ENCODE peak calls at places on chromosomes 12 and 14, in five cellular contexts. Z is sigmoid colon, T is esophagus muscularis mucosa, G is suprapubic skin, Y is GM12878. S is an unnamed sample.

GRCh38 chr14:49860988-49861387 is 8.4 kb upstream of the NEMF start:
- DNase-seq in Z (no peak), T (no peak), G (no peak), Y (no peak), S (no peak)

GRCh38 chr14:100708349-100709217 is 18.1 kb upstream of the DLK1 start:
- DNase-seq in Z (peak), T (no peak), G (no peak), Y (no peak), S (peak)

GRCh38 chr12:50979369-50980052 is 27.2 kb downstream of the HIGD1C start:
- DNase-seq in Z (no peak), T (no peak), G (no peak), Y (peak), S (no peak)

GRCh38 chr12:74620932-74621331 is 83.3 kb downstream of the ATXN7L3B start:
- DNase-seq in Z (no peak), T (no peak), G (no peak), Y (no peak), S (no peak)

GRCh38 chr14:93285048-93285447 is 47.8 kb downstream of the BTBD7 start:
- DNase-seq in Z (no peak), T (no peak), G (no peak), Y (no peak), S (no peak)

GRCh38 chr14:104016873-104017650 is 68.4 kb upstream of the ASPG start:
- DNase-seq in Z (no peak), T (no peak), G (no peak), Y (no peak), S (no peak)

GRCh38 chr12:120359159-120359527 is 9.8 kb downstream of the MSI1 start:
- DNase-seq in Z (no peak), T (no peak), G (no peak), Y (no peak), S (no peak)

GRCh38 chr12:130366159-130366558 is 28.5 kb downstream of the PIWIL1 start:
- DNase-seq in Z (no peak), T (no peak), G (no peak), Y (no peak), S (no peak)

GRCh38 chr12:39816671-39817185 is 197.1 kb upstream of the ABCD2 start:
- DNase-seq in Z (no peak), T (no peak), G (no peak), Y (no peak), S (no peak)

GRCh38 chr12:121196902-121197301 is 13.0 kb upstream of the P2RX4 start:
- DNase-seq in Z (no peak), T (no peak), G (no peak), Y (no peak), S (no peak)

GRCh38 chr12:65836419-65837197 is 12.3 kb downstream of the HMGA2 start:
- DNase-seq in Z (no peak), T (no peak), G (no peak), Y (no peak), S (no peak)

GRCh38 chr14:87805315-87805723 is 187.7 kb downstream of the GALC start:
- DNase-seq in Z (no peak), T (no peak), G (no peak), Y (no peak), S (no peak)

GRCh38 chr14:105087963-105088811 is 23.0 kb upstream of the GPR132 start:
- DNase-seq in Z (peak), T (no peak), G (peak), Y (no peak), S (peak)

GRCh38 chr14:73209943-73210342 is 27.4 kb upstream of the PAPLN start:
- DNase-seq in Z (no peak), T (no peak), G (no peak), Y (no peak), S (no peak)

GRCh38 chr12:105077435-105077834 is 6.8 kb downstream of the ALDH1L2 start:
- DNase-seq in Z (no peak), T (no peak), G (no peak), Y (no peak), S (no peak)

GRCh38 chr12:57430117-57430930 is 519 bp downstream of the R3HDM2 start:
- DNase-seq in Z (no peak), T (no peak), G (peak), Y (no peak), S (no peak)

GRCh38 chr12:8680533-8680932 is 17.3 kb upstream of the RIMKLB start:
- DNase-seq in Z (no peak), T (no peak), G (no peak), Y (no peak), S (no peak)

GRCh38 chr14:76765461-76765931 is 4.2 kb downstream of the VASH1 start:
- DNase-seq in Z (no peak), T (no peak), G (no peak), Y (no peak), S (no peak)

GRCh38 chr14:91158091-91158790 is 44.4 kb downstream of the DGLUCY start:
- DNase-seq in Z (no peak), T (no peak), G (no peak), Y (no peak), S (peak)

GRCh38 chr14:97706814-97707213 is 909.6 kb downstream of the VRK1 start:
- DNase-seq in Z (no peak), T (peak), G (no peak), Y (no peak), S (no peak)

GRCh38 chr12:88904705-88905104 is 324.4 kb upstream of the KITLG start:
- DNase-seq in Z (no peak), T (no peak), G (no peak), Y (no peak), S (no peak)

GRCh38 chr14:38197001-38197760 is 10.5 kb upstream of the SSTR1 start:
- DNase-seq in Z (no peak), T (no peak), G (no peak), Y (no peak), S (no peak)

GRCh38 chr14:77458249-77458950 is 507 bp downstream of the AHSA1 start:
- DNase-seq in Z (no peak), T (no peak), G (no peak), Y (no peak), S (no peak)

GRCh38 chr12:123601602-123602489 is at the start of gene DDX55:
- DNase-seq in Z (peak), T (peak), G (peak), Y (peak), S (peak)

GRCh38 chr14:83467811-83468210 is 1934.2 kb upstream of the SEL1L start:
- DNase-seq in Z (no peak), T (no peak), G (no peak), Y (no peak), S (no peak)

GRCh38 chr14:51473808-51474207 is 177.9 kb upstream of the FRMD6 start:
- DNase-seq in Z (no peak), T (no peak), G (no peak), Y (no peak), S (no peak)

GRCh38 chr14:71130491-71131179 is 223.4 kb downstream of the PCNX1 start:
- DNase-seq in Z (no peak), T (peak), G (no peak), Y (peak), S (no peak)
- TF ChIP-seq POLR2AphosphoS5 in Z (no peak), T (no peak), G (no peak), Y (no peak), S (no peak)

DNA sequence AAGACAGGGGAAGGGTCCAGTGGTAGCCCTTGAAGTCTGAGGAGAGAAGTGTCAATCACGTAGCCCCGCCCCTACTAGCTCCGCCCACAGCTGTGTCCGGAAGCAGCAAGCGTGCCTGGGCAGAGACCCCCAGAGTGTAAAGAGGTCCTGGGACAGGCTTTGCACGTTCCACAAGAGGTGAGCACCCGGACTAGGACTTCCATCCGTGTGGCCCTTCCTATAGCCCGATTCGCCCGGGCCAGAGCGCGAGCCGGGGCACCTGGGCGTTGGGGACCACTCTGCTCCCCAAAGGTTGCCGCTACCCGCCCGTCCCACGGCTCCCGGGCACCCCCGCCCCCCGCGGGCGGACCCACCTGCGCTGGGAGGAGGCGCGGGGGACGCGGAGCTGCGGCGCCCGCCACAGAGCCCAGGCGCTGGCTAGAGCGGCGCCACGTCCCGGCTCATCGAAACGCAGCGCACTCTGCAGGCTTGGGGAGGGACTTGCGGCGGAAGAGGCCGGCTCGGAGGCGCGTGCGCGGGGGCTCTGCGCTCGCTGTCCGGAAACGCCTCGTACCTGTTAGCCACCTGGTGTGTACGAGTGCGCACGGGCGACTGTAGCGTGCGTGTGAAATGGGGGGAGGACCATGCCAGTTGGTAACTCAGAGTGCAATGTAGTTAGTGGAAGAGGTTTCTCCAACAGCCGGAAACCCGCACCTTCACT is at the start of gene RABGGTA:
- DNase-seq in Z (peak), T (peak), G (peak), Y (peak), S (peak)
- TF ChIP-seq POLR2A in Z (peak), T (no peak), G (peak), Y (peak), S (peak)

GRCh38 chr12:24901975-24902461 is 46.9 kb downstream of the BCAT1 start:
- DNase-seq in Z (no peak), T (no peak), G (no peak), Y (no peak), S (peak)
- H3K27ac ChIP-seq in Z (peak), T (peak), G (no peak), Y (peak), S (peak)

GRCh38 chr12:55830601-55831406 is 1.4 kb upstream of the DNAJC14 start:
- DNase-seq in Z (peak), T (peak), G (peak), Y (no peak), S (peak)
- TF ChIP-seq POLR2AphosphoS5 in Z (peak), T (peak), G (no peak), Y (no peak), S (peak)

GRCh38 chr12:91563011-91563410 is 380.4 kb upstream of the DCN start:
- DNase-seq in Z (no peak), T (no peak), G (no peak), Y (no peak), S (no peak)
- TF ChIP-seq POLR2A in Z (no peak), T (no peak), G (no peak), Y (no peak), S (no peak)

DNA sequence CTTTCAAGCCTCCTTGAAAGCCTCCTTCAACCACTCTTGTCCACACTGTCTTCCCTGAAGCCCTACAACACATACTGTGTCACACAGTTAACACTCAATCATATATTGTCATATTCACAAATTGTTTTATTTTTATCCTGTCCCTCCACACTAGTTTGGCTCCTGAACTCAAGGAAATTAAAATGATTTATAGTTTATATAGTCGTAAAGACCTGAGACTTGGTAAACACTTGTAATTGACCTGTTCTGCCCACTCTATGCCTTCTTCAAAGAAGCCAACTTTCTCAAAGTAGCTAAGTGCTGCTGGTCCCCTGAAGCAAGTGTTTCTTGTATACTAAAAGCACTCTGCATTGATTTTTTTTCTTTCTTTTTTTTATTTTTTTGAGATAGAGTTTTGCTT is 15.6 kb upstream of the NEK9 start:
- DNase-seq in Z (no peak), T (no peak), G (no peak), Y (no peak), S (no peak)
- H3K27ac ChIP-seq in Z (peak), T (no peak), G (no peak), Y (no peak), S (no peak)

GRCh38 chr14:75522224-75522764 is at the start of gene BATF:
- DNase-seq in Z (no peak), T (peak), G (no peak), Y (no peak), S (peak)
- TF ChIP-seq POLR2AphosphoS5 in Z (peak), T (no peak), G (no peak), Y (peak), S (peak)

DNA sequence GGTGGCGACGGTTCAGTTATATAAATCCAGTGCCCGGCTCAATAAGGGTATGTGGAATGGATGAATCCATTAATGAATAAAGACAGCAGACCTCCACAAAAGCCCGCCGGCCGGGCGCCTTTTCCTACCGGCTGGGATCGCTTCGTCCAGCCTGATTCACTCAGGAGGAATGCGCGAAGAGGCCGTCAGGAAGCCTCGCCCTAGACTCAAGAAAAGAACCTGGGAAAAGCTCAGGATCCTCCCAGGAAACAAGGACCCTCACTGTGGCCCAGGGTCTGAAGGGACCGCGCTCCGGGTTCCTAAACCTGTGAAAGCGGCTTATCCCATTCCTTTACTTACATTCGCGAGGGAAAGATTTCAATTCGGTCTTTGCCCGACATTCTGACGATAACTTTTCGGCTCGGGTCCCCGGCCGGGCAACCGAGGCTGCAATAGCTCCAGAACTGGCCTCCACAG is 257 bp downstream of the ATP6V1D start:
- DNase-seq in Z (peak), T (no peak), G (peak), Y (no peak), S (peak)
- TF ChIP-seq POLR2A in Z (peak), T (no peak), G (no peak), Y (peak), S (no peak)

GRCh38 chr12:21877583-21877982 is 63.6 kb downstream of the ABCC9 start:
- DNase-seq in Z (no peak), T (no peak), G (no peak), Y (no peak), S (no peak)
- H3K27ac ChIP-seq in Z (no peak), T (no peak), G (no peak), Y (no peak), S (no peak)

S was measured in upper lobe of left lung.